ENCODE peak calls at places on chromosomes 3 and 15, in eight cellular contexts. Y, U, V, P, I, K, N and F are unnamed samples.

GRCh38 chr3:37125702-37126101 is 48.7 kb downstream of the LRRFIP2 start:
- DNase-seq in Y (no peak), U (no peak), V (no peak), P (no peak), I (no peak), K (no peak), N (no peak), F (no peak)

GRCh38 chr15:95840004-95840403 is 490.5 kb upstream of the NR2F2 start:
- DNase-seq in Y (no peak), U (peak), V (no peak), P (peak), I (no peak), K (no peak), N (no peak), F (no peak)

GRCh38 chr3:122921791-122922651 is 105.5 kb downstream of the SEMA5B start:
- DNase-seq in Y (peak), U (no peak), V (peak), P (no peak), I (peak), K (no peak), N (no peak), F (no peak)

GRCh38 chr15:90760661-90761232 is 43.6 kb downstream of the BLM start:
- DNase-seq in Y (no peak), U (no peak), V (no peak), P (no peak), I (no peak), K (no peak), N (no peak), F (no peak)

GRCh38 chr3:130857336-130858026 is 36.4 kb upstream of the ATP2C1 start:
- DNase-seq in Y (no peak), U (no peak), V (no peak), P (no peak), I (no peak), K (no peak), N (no peak), F (no peak)

GRCh38 chr15:88845616-88846015 is 42.4 kb downstream of the ACAN start:
- DNase-seq in Y (no peak), U (no peak), V (no peak), P (no peak), I (no peak), K (no peak), N (no peak), F (no peak)

GRCh38 chr15:66472176-66472999 is 25.2 kb downstream of the SNAPC5 start:
- DNase-seq in Y (peak), U (peak), V (no peak), P (peak), I (no peak), K (no peak), N (no peak), F (peak)

GRCh38 chr3:112602217-112602838 is 38.6 kb downstream of the CCDC80 start:
- DNase-seq in Y (no peak), U (no peak), V (no peak), P (no peak), I (no peak), K (no peak), N (no peak), F (no peak)

GRCh38 chr15:80325206-80325605 is 73.2 kb upstream of the CTXND1 start:
- DNase-seq in Y (no peak), U (no peak), V (no peak), P (no peak), I (no peak), K (no peak), N (no peak), F (no peak)

GRCh38 chr3:129022114-129022994 is 21.2 kb downstream of the EFCC1 start:
- DNase-seq in Y (no peak), U (peak), V (no peak), P (peak), I (no peak), K (no peak), N (no peak), F (no peak)

GRCh38 chr3:51709675-51710074 is 2.8 kb downstream of the GRM2 start:
- DNase-seq in Y (no peak), U (no peak), V (no peak), P (no peak), I (no peak), K (no peak), N (no peak), F (no peak)

GRCh38 chr15:40743466-40743865 is 11.6 kb downstream of the RMDN3 start:
- DNase-seq in Y (no peak), U (no peak), V (no peak), P (no peak), I (no peak), K (no peak), N (no peak), F (no peak)

GRCh38 chr3:184596233-184596632 is 34.6 kb downstream of the EPHB3 start:
- DNase-seq in Y (no peak), U (no peak), V (no peak), P (no peak), I (no peak), K (no peak), N (no peak), F (no peak)

GRCh38 chr15:101201411-101202174 is 50.3 kb downstream of the CHSY1 start:
- DNase-seq in Y (no peak), U (peak), V (no peak), P (peak), I (peak), K (peak), N (no peak), F (no peak)

GRCh38 chr15:100759698-100760356 is 119.8 kb upstream of the ALDH1A3 start:
- DNase-seq in Y (no peak), U (peak), V (no peak), P (peak), I (no peak), K (peak), N (no peak), F (no peak)

GRCh38 chr3:164096352-164096751 is 981.9 kb downstream of the SI start:
- DNase-seq in Y (no peak), U (no peak), V (no peak), P (no peak), I (no peak), K (no peak), N (no peak), F (no peak)

GRCh38 chr3:87333393-87333892 is 57.1 kb upstream of the POU1F1 start:
- DNase-seq in Y (no peak), U (peak), V (no peak), P (peak), I (no peak), K (peak), N (no peak), F (no peak)

GRCh38 chr3:149751551-149751950 is 738 bp downstream of the COMMD2 start:
- DNase-seq in Y (no peak), U (no peak), V (no peak), P (no peak), I (no peak), K (no peak), N (no peak), F (no peak)

GRCh38 chr15:94930945-94931344 is 699.6 kb downstream of the MCTP2 start:
- DNase-seq in Y (no peak), U (no peak), V (no peak), P (no peak), I (no peak), K (no peak), N (no peak), F (no peak)

GRCh38 chr3:128504957-128505730 is 12.1 kb upstream of the GATA2 start:
- DNase-seq in Y (no peak), U (no peak), V (no peak), P (no peak), I (no peak), K (no peak), N (no peak), F (no peak)

GRCh38 chr15:66997212-66997611 is 68.2 kb upstream of the SMAD3 start:
- DNase-seq in Y (no peak), U (peak), V (no peak), P (peak), I (no peak), K (peak), N (no peak), F (no peak)